ENCODE peak calls at places on chromosome 21, in five cellular contexts. C, S, K, L and Q are unnamed samples.

GRCh38 chr21:42622284-42622683 is 31.1 kb upstream of the PDE9A start:
- DNase-seq in K (no peak), S (no peak), C (no peak), L (no peak), Q (no peak)

GRCh38 chr21:22791986-22792560 is 1793.9 kb downstream of the NCAM2 start:
- DNase-seq in S (peak; percentile 27), L (no peak), C (no peak), K (no peak), Q (no peak)

GRCh38 chr21:41228006-41228370 is 60.0 kb downstream of the BACE2 start:
- DNase-seq in C (no peak), L (no peak), S (no peak), K (no peak), Q (no peak)

GRCh38 chr21:34722684-34723300 is 54.0 kb downstream of the CLIC6 start:
- DNase-seq in K (no peak), L (no peak), S (peak; percentile 25), C (no peak), Q (no peak)

GRCh38 chr21:46626536-46627302 is 8.8 kb upstream of the PRMT2 start:
- DNase-seq in L (no peak), K (no peak), C (no peak), S (peak; percentile 54), Q (no peak)

GRCh38 chr21:39386899-39387298 is 38.0 kb upstream of the HMGN1 start:
- DNase-seq in C (no peak), L (no peak), K (no peak), S (no peak), Q (no peak)

GRCh38 chr21:37763298-37763697 is 153.0 kb downstream of the KCNJ6 start:
- DNase-seq in S (no peak), L (no peak), C (no peak), K (no peak), Q (no peak)

GRCh38 chr21:29206445-29206844 is 76.0 kb downstream of the MAP3K7CL start:
- DNase-seq in C (no peak), S (no peak), K (no peak), L (no peak), Q (no peak)

GRCh38 chr21:25369524-25370300 is 237.6 kb downstream of the MRPL39 start:
- DNase-seq in K (no peak), L (no peak), S (no peak), C (no peak), Q (no peak)

GRCh38 chr21:42012344-42012743 is 2.2 kb upstream of the ZBTB21 start:
- DNase-seq in C (no peak), S (no peak), K (no peak), L (no peak), Q (no peak)

GRCh38 chr21:45551816-45552695 is 9.8 kb upstream of the SLC19A1 start:
- DNase-seq in L (no peak), K (peak; percentile 71), C (no peak), S (no peak), Q (no peak)

GRCh38 chr21:29547998-29548397 is 249.3 kb downstream of the BACH1 start:
- DNase-seq in K (no peak), L (no peak), C (no peak), S (no peak), Q (no peak)

GRCh38 chr21:45142469-45142868 is 68.1 kb downstream of the ADARB1 start:
- DNase-seq in C (no peak), L (no peak), S (no peak), K (peak; percentile 76), Q (no peak)

GRCh38 chr21:28776251-28776650 is 216.4 kb downstream of the LTN1 start:
- DNase-seq in S (no peak), L (no peak), C (no peak), K (no peak), Q (no peak)

GRCh38 chr21:32131960-32132359 is 146.9 kb downstream of the MIS18A start:
- DNase-seq in C (no peak), L (no peak), K (no peak), S (no peak), Q (no peak)

GRCh38 chr21:37145635-37146111 is 72.6 kb downstream of the TTC3 start:
- DNase-seq in K (no peak), C (no peak), S (no peak), L (no peak), Q (no peak)

GRCh38 chr21:43825936-43826622 is 36.7 kb downstream of the RRP1 start:
- DNase-seq in C (no peak), S (no peak), K (no peak), L (no peak), Q (no peak)

GRCh38 chr21:29243188-29243587 is 55.5 kb upstream of the BACH1 start:
- DNase-seq in S (no peak), C (no peak), K (no peak), L (no peak), Q (no peak)

GRCh38 chr21:37266515-37267221 is 466 bp downstream of the VPS26C start:
- DNase-seq in C (no peak), S (no peak), K (no peak), L (peak; percentile 50), Q (no peak)

GRCh38 chr21:40504825-40505224 is 342.1 kb downstream of the DSCAM start:
- DNase-seq in K (no peak), L (no peak), S (no peak), C (no peak), Q (no peak)

GRCh38 chr21:36751383-36751782 is 52.5 kb downstream of the SIM2 start:
- DNase-seq in K (no peak), C (no peak), S (no peak), L (no peak), Q (no peak)

GRCh38 chr21:29245104-29245643 is 53.5 kb upstream of the BACH1 start:
- DNase-seq in L (no peak), K (no peak), C (no peak), S (no peak), Q (no peak)

GRCh38 chr21:37551406-37552355 is 185.1 kb downstream of the DYRK1A start:
- DNase-seq in S (no peak), K (peak; percentile 74), L (no peak), C (no peak), Q (no peak)

GRCh38 chr21:36909901-36910561 is 56.4 kb downstream of the HLCS start:
- DNase-seq in S (no peak), K (no peak), C (no peak), L (no peak), Q (no peak)

GRCh38 chr21:45991606-45992301 is 10.2 kb downstream of the COL6A1 start:
- DNase-seq in K (no peak), C (peak; percentile 1), S (no peak), L (no peak), Q (peak; percentile 0)